ENCODE peak calls at places on chromosomes 12 and 14, in four cellular contexts. One of them, this sample, is unnamed.
A peak's percentile ranks its signal among the peaks of the same experiment; 100 is the strongest.

GRCh38 chr12:45615268-45615667 is 114.2 kb upstream of the ARID2 start:
- DNase-seq in activated T-helper 1 cell treated with anti-CD3 and anti-CD28 coated beads, Interleukin-12 subunit alpha, Interleukin-12 subunit beta, Interleukin-2, Interleukin-4 antibody, amounts not matched to agents 30 ng/mL and 10 ng/mL and 1 ng/mL, durations not matched to agents 14 hours and 24 hours and 36 hours: no peak
- DNase-seq in cerebellum: no peak
- DNase-seq in endodermal cell: no peak
- DNase-seq in this sample: no peak

GRCh38 chr12:54392485-54393349 is 8.2 kb upstream of the ZNF385A start:
- DNase-seq in cerebellum: no peak
- DNase-seq in endodermal cell: no peak
- DNase-seq in activated T-helper 1 cell treated with anti-CD3 and anti-CD28 coated beads, Interleukin-12 subunit alpha, Interleukin-12 subunit beta, Interleukin-2, Interleukin-4 antibody, amounts not matched to agents 30 ng/mL and 10 ng/mL and 1 ng/mL, durations not matched to agents 14 hours and 24 hours and 36 hours: no peak
- DNase-seq in this sample: no peak

GRCh38 chr12:122028165-122028591 is 6.5 kb downstream of the BCL7A start:
- DNase-seq in cerebellum: peak; percentile 74
- DNase-seq in activated T-helper 1 cell treated with anti-CD3 and anti-CD28 coated beads, Interleukin-12 subunit alpha, Interleukin-12 subunit beta, Interleukin-2, Interleukin-4 antibody, amounts not matched to agents 30 ng/mL and 10 ng/mL and 1 ng/mL, durations not matched to agents 14 hours and 24 hours and 36 hours: no peak
- DNase-seq in endodermal cell: no peak
- DNase-seq in this sample: no peak

GRCh38 chr12:115407723-115408122 is 723.7 kb upstream of the TBX3 start:
- DNase-seq in cerebellum: no peak
- DNase-seq in endodermal cell: no peak
- DNase-seq in activated T-helper 1 cell treated with anti-CD3 and anti-CD28 coated beads, Interleukin-12 subunit alpha, Interleukin-12 subunit beta, Interleukin-2, Interleukin-4 antibody, amounts not matched to agents 30 ng/mL and 10 ng/mL and 1 ng/mL, durations not matched to agents 14 hours and 24 hours and 36 hours: no peak
- DNase-seq in this sample: no peak

GRCh38 chr12:65741662-65742480 is 82.4 kb upstream of the HMGA2 start:
- DNase-seq in endodermal cell: peak; percentile 96
- DNase-seq in cerebellum: no peak
- DNase-seq in activated T-helper 1 cell treated with anti-CD3 and anti-CD28 coated beads, Interleukin-12 subunit alpha, Interleukin-12 subunit beta, Interleukin-2, Interleukin-4 antibody, amounts not matched to agents 30 ng/mL and 10 ng/mL and 1 ng/mL, durations not matched to agents 14 hours and 24 hours and 36 hours: no peak
- DNase-seq in this sample: no peak

GRCh38 chr14:89037065-89037464 is 212.6 kb downstream of the TTC8 start:
- DNase-seq in endodermal cell: no peak
- DNase-seq in cerebellum: no peak
- DNase-seq in activated T-helper 1 cell treated with anti-CD3 and anti-CD28 coated beads, Interleukin-12 subunit alpha, Interleukin-12 subunit beta, Interleukin-2, Interleukin-4 antibody, amounts not matched to agents 30 ng/mL and 10 ng/mL and 1 ng/mL, durations not matched to agents 14 hours and 24 hours and 36 hours: no peak
- DNase-seq in this sample: no peak

GRCh38 chr12:70823182-70823976 is 97.2 kb downstream of the PTPRR start:
- DNase-seq in endodermal cell: peak; percentile 58
- DNase-seq in cerebellum: peak; percentile 31
- DNase-seq in activated T-helper 1 cell treated with anti-CD3 and anti-CD28 coated beads, Interleukin-12 subunit alpha, Interleukin-12 subunit beta, Interleukin-2, Interleukin-4 antibody, amounts not matched to agents 30 ng/mL and 10 ng/mL and 1 ng/mL, durations not matched to agents 14 hours and 24 hours and 36 hours: no peak
- DNase-seq in this sample: no peak

GRCh38 chr12:124720687-124721500 is 142.8 kb downstream of the SCARB1 start:
- DNase-seq in endodermal cell: no peak
- DNase-seq in cerebellum: peak; percentile 86
- DNase-seq in activated T-helper 1 cell treated with anti-CD3 and anti-CD28 coated beads, Interleukin-12 subunit alpha, Interleukin-12 subunit beta, Interleukin-2, Interleukin-4 antibody, amounts not matched to agents 30 ng/mL and 10 ng/mL and 1 ng/mL, durations not matched to agents 14 hours and 24 hours and 36 hours: no peak
- DNase-seq in this sample: no peak

GRCh38 chr14:53881161-53881846 is 75.3 kb downstream of the BMP4 start:
- DNase-seq in activated T-helper 1 cell treated with anti-CD3 and anti-CD28 coated beads, Interleukin-12 subunit alpha, Interleukin-12 subunit beta, Interleukin-2, Interleukin-4 antibody, amounts not matched to agents 30 ng/mL and 10 ng/mL and 1 ng/mL, durations not matched to agents 14 hours and 24 hours and 36 hours: no peak
- DNase-seq in endodermal cell: no peak
- DNase-seq in cerebellum: no peak
- DNase-seq in this sample: no peak

GRCh38 chr12:24054411-24054810 is 104.9 kb upstream of the SOX5 start:
- DNase-seq in activated T-helper 1 cell treated with anti-CD3 and anti-CD28 coated beads, Interleukin-12 subunit alpha, Interleukin-12 subunit beta, Interleukin-2, Interleukin-4 antibody, amounts not matched to agents 30 ng/mL and 10 ng/mL and 1 ng/mL, durations not matched to agents 14 hours and 24 hours and 36 hours: no peak
- DNase-seq in endodermal cell: no peak
- DNase-seq in cerebellum: no peak
- DNase-seq in this sample: no peak

GRCh38 chr12:108916336-108916735 is 36.4 kb downstream of the DAO start:
- DNase-seq in cerebellum: no peak
- DNase-seq in activated T-helper 1 cell treated with anti-CD3 and anti-CD28 coated beads, Interleukin-12 subunit alpha, Interleukin-12 subunit beta, Interleukin-2, Interleukin-4 antibody, amounts not matched to agents 30 ng/mL and 10 ng/mL and 1 ng/mL, durations not matched to agents 14 hours and 24 hours and 36 hours: no peak
- DNase-seq in endodermal cell: no peak
- DNase-seq in this sample: no peak

GRCh38 chr12:131829795-131830334 is 1.7 kb downstream of the MMP17 start:
- DNase-seq in endodermal cell: peak; percentile 85
- DNase-seq in cerebellum: no peak
- DNase-seq in activated T-helper 1 cell treated with anti-CD3 and anti-CD28 coated beads, Interleukin-12 subunit alpha, Interleukin-12 subunit beta, Interleukin-2, Interleukin-4 antibody, amounts not matched to agents 30 ng/mL and 10 ng/mL and 1 ng/mL, durations not matched to agents 14 hours and 24 hours and 36 hours: no peak
- DNase-seq in this sample: no peak

GRCh38 chr12:50961708-50962107 is 9.4 kb downstream of the HIGD1C start:
- DNase-seq in endodermal cell: no peak
- DNase-seq in activated T-helper 1 cell treated with anti-CD3 and anti-CD28 coated beads, Interleukin-12 subunit alpha, Interleukin-12 subunit beta, Interleukin-2, Interleukin-4 antibody, amounts not matched to agents 30 ng/mL and 10 ng/mL and 1 ng/mL, durations not matched to agents 14 hours and 24 hours and 36 hours: no peak
- DNase-seq in cerebellum: no peak
- DNase-seq in this sample: no peak

GRCh38 chr12:70638639-70639349 is 1.6 kb upstream of the PTPRB start:
- DNase-seq in endodermal cell: no peak
- DNase-seq in cerebellum: no peak
- DNase-seq in activated T-helper 1 cell treated with anti-CD3 and anti-CD28 coated beads, Interleukin-12 subunit alpha, Interleukin-12 subunit beta, Interleukin-2, Interleukin-4 antibody, amounts not matched to agents 30 ng/mL and 10 ng/mL and 1 ng/mL, durations not matched to agents 14 hours and 24 hours and 36 hours: no peak
- DNase-seq in this sample: no peak

GRCh38 chr14:41642402-41643195 is 35.9 kb downstream of the LRFN5 start:
- DNase-seq in endodermal cell: no peak
- DNase-seq in cerebellum: no peak
- DNase-seq in activated T-helper 1 cell treated with anti-CD3 and anti-CD28 coated beads, Interleukin-12 subunit alpha, Interleukin-12 subunit beta, Interleukin-2, Interleukin-4 antibody, amounts not matched to agents 30 ng/mL and 10 ng/mL and 1 ng/mL, durations not matched to agents 14 hours and 24 hours and 36 hours: no peak
- DNase-seq in this sample: no peak

GRCh38 chr12:948238-948637 is 1.3 kb downstream of the RAD52 start:
- DNase-seq in cerebellum: no peak
- DNase-seq in endodermal cell: no peak
- DNase-seq in activated T-helper 1 cell treated with anti-CD3 and anti-CD28 coated beads, Interleukin-12 subunit alpha, Interleukin-12 subunit beta, Interleukin-2, Interleukin-4 antibody, amounts not matched to agents 30 ng/mL and 10 ng/mL and 1 ng/mL, durations not matched to agents 14 hours and 24 hours and 36 hours: no peak
- DNase-seq in this sample: no peak

GRCh38 chr14:30291216-30291615 is 267.7 kb upstream of the G2E3 start:
- DNase-seq in cerebellum: no peak
- DNase-seq in activated T-helper 1 cell treated with anti-CD3 and anti-CD28 coated beads, Interleukin-12 subunit alpha, Interleukin-12 subunit beta, Interleukin-2, Interleukin-4 antibody, amounts not matched to agents 30 ng/mL and 10 ng/mL and 1 ng/mL, durations not matched to agents 14 hours and 24 hours and 36 hours: no peak
- DNase-seq in endodermal cell: no peak
- DNase-seq in this sample: no peak

GRCh38 chr12:32039341-32039740 is 67.3 kb upstream of the BICD1 start:
- DNase-seq in endodermal cell: peak; percentile 79
- DNase-seq in activated T-helper 1 cell treated with anti-CD3 and anti-CD28 coated beads, Interleukin-12 subunit alpha, Interleukin-12 subunit beta, Interleukin-2, Interleukin-4 antibody, amounts not matched to agents 30 ng/mL and 10 ng/mL and 1 ng/mL, durations not matched to agents 14 hours and 24 hours and 36 hours: no peak
- DNase-seq in cerebellum: no peak
- DNase-seq in this sample: no peak

GRCh38 chr12:115051378-115051777 is 367.4 kb upstream of the TBX3 start:
- DNase-seq in endodermal cell: no peak
- DNase-seq in activated T-helper 1 cell treated with anti-CD3 and anti-CD28 coated beads, Interleukin-12 subunit alpha, Interleukin-12 subunit beta, Interleukin-2, Interleukin-4 antibody, amounts not matched to agents 30 ng/mL and 10 ng/mL and 1 ng/mL, durations not matched to agents 14 hours and 24 hours and 36 hours: no peak
- DNase-seq in cerebellum: no peak
- DNase-seq in this sample: no peak

GRCh38 chr14:55366271-55366670 is 45.4 kb downstream of the ATG14 start:
- DNase-seq in endodermal cell: no peak
- DNase-seq in activated T-helper 1 cell treated with anti-CD3 and anti-CD28 coated beads, Interleukin-12 subunit alpha, Interleukin-12 subunit beta, Interleukin-2, Interleukin-4 antibody, amounts not matched to agents 30 ng/mL and 10 ng/mL and 1 ng/mL, durations not matched to agents 14 hours and 24 hours and 36 hours: no peak
- DNase-seq in cerebellum: no peak
- DNase-seq in this sample: no peak

GRCh38 chr14:94334837-94335236 is 11.7 kb upstream of the SERPINA6 start:
- DNase-seq in activated T-helper 1 cell treated with anti-CD3 and anti-CD28 coated beads, Interleukin-12 subunit alpha, Interleukin-12 subunit beta, Interleukin-2, Interleukin-4 antibody, amounts not matched to agents 30 ng/mL and 10 ng/mL and 1 ng/mL, durations not matched to agents 14 hours and 24 hours and 36 hours: no peak
- DNase-seq in endodermal cell: no peak
- DNase-seq in cerebellum: no peak
- DNase-seq in this sample: no peak

GRCh38 chr14:66507722-66508546 is at the start of gene GPHN:
- DNase-seq in cerebellum: peak; percentile 92
- DNase-seq in endodermal cell: peak; percentile 97
- DNase-seq in activated T-helper 1 cell treated with anti-CD3 and anti-CD28 coated beads, Interleukin-12 subunit alpha, Interleukin-12 subunit beta, Interleukin-2, Interleukin-4 antibody, amounts not matched to agents 30 ng/mL and 10 ng/mL and 1 ng/mL, durations not matched to agents 14 hours and 24 hours and 36 hours: peak; percentile 90
- DNase-seq in this sample: peak; percentile 99

GRCh38 chr12:23906329-23906728 is 43.1 kb downstream of the SOX5 start:
- DNase-seq in cerebellum: no peak
- DNase-seq in activated T-helper 1 cell treated with anti-CD3 and anti-CD28 coated beads, Interleukin-12 subunit alpha, Interleukin-12 subunit beta, Interleukin-2, Interleukin-4 antibody, amounts not matched to agents 30 ng/mL and 10 ng/mL and 1 ng/mL, durations not matched to agents 14 hours and 24 hours and 36 hours: no peak
- DNase-seq in endodermal cell: peak; percentile 76
- DNase-seq in this sample: no peak

GRCh38 chr14:102464846-102465341 is 44.7 kb downstream of the ANKRD9 start:
- DNase-seq in cerebellum: no peak
- DNase-seq in endodermal cell: no peak
- DNase-seq in activated T-helper 1 cell treated with anti-CD3 and anti-CD28 coated beads, Interleukin-12 subunit alpha, Interleukin-12 subunit beta, Interleukin-2, Interleukin-4 antibody, amounts not matched to agents 30 ng/mL and 10 ng/mL and 1 ng/mL, durations not matched to agents 14 hours and 24 hours and 36 hours: no peak
- DNase-seq in this sample: no peak

GRCh38 chr14:54186821-54187365 is 209.9 kb upstream of the CDKN3 start:
- DNase-seq in activated T-helper 1 cell treated with anti-CD3 and anti-CD28 coated beads, Interleukin-12 subunit alpha, Interleukin-12 subunit beta, Interleukin-2, Interleukin-4 antibody, amounts not matched to agents 30 ng/mL and 10 ng/mL and 1 ng/mL, durations not matched to agents 14 hours and 24 hours and 36 hours: no peak
- DNase-seq in endodermal cell: no peak
- DNase-seq in cerebellum: no peak
- DNase-seq in this sample: no peak

GRCh38 chr14:26702721-26703250 is 105.0 kb upstream of the NOVA1 start:
- DNase-seq in endodermal cell: no peak
- DNase-seq in activated T-helper 1 cell treated with anti-CD3 and anti-CD28 coated beads, Interleukin-12 subunit alpha, Interleukin-12 subunit beta, Interleukin-2, Interleukin-4 antibody, amounts not matched to agents 30 ng/mL and 10 ng/mL and 1 ng/mL, durations not matched to agents 14 hours and 24 hours and 36 hours: no peak
- DNase-seq in cerebellum: no peak
- DNase-seq in this sample: no peak

This sample was measured in Kasumi-1.